ENCODE peak calls at places on chromosomes 12 and 14, in four cellular contexts. U, P, B and W are unnamed samples.

GRCh38 chr12:20731274-20731673 is 36.1 kb downstream of the SLCO1C1 start:
- DNase-seq in U (no peak), P (no peak), B (no peak), W (no peak)

GRCh38 chr12:16086462-16086861 is 175.3 kb downstream of the DERA start:
- DNase-seq in U (no peak), P (no peak), B (no peak), W (no peak)

GRCh38 chr12:96120359-96121100 is 73.6 kb upstream of the ELK3 start:
- DNase-seq in U (no peak), P (no peak), B (no peak), W (no peak)

GRCh38 chr14:99040047-99040446 is 231.9 kb downstream of the BCL11B start:
- DNase-seq in U (no peak), P (peak; percentile 28), B (no peak), W (no peak)

GRCh38 chr12:43980627-43981191 is 144.8 kb downstream of the TMEM117 start:
- DNase-seq in U (no peak), P (no peak), B (no peak), W (no peak)

GRCh38 chr12:131033486-131033885 is 79.8 kb downstream of the ADGRD1 start:
- DNase-seq in U (no peak), P (no peak), B (no peak), W (no peak)

GRCh38 chr12:90253674-90254181 is 545.1 kb upstream of the ATP2B1 start:
- DNase-seq in U (no peak), P (no peak), B (peak; percentile 69), W (peak; percentile 89)

GRCh38 chr14:28142400-28143015 is 624.1 kb upstream of the FOXG1 start:
- DNase-seq in U (no peak), P (no peak), B (no peak), W (no peak)

GRCh38 chr14:104549536-104550339 is 29.8 kb upstream of the C14orf180 start:
- DNase-seq in U (no peak), P (no peak), B (no peak), W (no peak)

GRCh38 chr14:96255501-96256366 is at the start of gene BDKRB1:
- DNase-seq in U (no peak), P (no peak), B (no peak), W (no peak)

GRCh38 chr14:50230601-50231474 is 540 bp downstream of the SOS2 start:
- DNase-seq in U (peak; percentile 68), P (peak; percentile 74), B (peak; percentile 61), W (peak; percentile 58)

GRCh38 chr12:89750821-89751227 is 42.2 kb upstream of the ATP2B1 start:
- DNase-seq in U (no peak), P (no peak), B (no peak), W (no peak)

GRCh38 chr12:119748512-119748911 is 80.6 kb downstream of the PRKAB1 start:
- DNase-seq in U (no peak), P (no peak), B (no peak), W (no peak)

GRCh38 chr12:25859976-25860375 is 98.5 kb upstream of the RASSF8 start:
- DNase-seq in U (no peak), P (no peak), B (no peak), W (no peak)

DNA sequence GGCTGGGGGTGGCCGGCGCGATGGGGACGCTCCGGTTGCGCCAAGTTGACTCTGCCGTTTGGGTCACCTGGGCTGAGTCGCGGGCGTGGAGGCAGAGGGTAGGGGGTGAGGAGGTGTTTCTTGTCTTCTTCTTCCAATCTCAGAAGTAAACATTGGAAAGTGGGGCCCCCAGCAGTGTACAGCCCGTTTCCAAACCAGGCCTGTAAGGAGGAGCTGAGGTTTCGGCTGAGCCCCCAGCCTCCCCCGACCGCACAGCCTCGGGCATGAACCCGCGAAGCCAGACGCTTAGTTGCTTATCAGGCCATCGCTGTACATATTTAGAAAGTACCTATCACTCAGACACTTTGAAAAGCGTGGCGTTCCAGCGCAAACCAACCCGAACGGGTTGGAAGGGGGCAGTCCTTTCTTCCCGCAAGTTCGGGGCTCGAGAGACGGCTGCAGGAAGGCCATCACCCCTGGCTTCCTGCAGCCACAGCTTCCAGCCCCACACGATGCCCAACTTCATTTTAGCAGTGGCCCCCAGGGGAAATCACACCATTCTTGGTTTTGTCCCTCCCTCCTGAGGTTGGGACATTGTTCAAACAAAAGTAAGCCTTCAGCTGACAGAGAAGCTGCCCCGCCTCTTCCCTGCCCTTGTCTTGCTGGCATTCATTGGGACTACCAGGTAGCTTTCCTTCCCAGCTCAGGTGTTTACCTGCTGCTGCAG is 164.1 kb downstream of the ZFP36L1 start:
- DNase-seq in U (no peak), P (peak; percentile 71), B (no peak), W (no peak)
- TF ChIP-seq POLR2A in U (no peak), P (peak; percentile 0), B (no peak), W (no peak)

GRCh38 chr14:93054006-93054405 is 61.7 kb downstream of the ITPK1 start:
- DNase-seq in U (no peak), P (no peak), B (no peak), W (no peak)

GRCh38 chr14:93049867-93050331 is 65.8 kb downstream of the ITPK1 start:
- DNase-seq in U (no peak), P (no peak), B (no peak), W (peak; percentile 62)

GRCh38 chr14:93050761-93051160 is 65.0 kb downstream of the ITPK1 start:
- DNase-seq in U (no peak), P (no peak), B (no peak), W (no peak)

GRCh38 chr14:93049295-93049694 is 66.4 kb downstream of the ITPK1 start:
- DNase-seq in U (no peak), P (no peak), B (no peak), W (no peak)

DNA sequence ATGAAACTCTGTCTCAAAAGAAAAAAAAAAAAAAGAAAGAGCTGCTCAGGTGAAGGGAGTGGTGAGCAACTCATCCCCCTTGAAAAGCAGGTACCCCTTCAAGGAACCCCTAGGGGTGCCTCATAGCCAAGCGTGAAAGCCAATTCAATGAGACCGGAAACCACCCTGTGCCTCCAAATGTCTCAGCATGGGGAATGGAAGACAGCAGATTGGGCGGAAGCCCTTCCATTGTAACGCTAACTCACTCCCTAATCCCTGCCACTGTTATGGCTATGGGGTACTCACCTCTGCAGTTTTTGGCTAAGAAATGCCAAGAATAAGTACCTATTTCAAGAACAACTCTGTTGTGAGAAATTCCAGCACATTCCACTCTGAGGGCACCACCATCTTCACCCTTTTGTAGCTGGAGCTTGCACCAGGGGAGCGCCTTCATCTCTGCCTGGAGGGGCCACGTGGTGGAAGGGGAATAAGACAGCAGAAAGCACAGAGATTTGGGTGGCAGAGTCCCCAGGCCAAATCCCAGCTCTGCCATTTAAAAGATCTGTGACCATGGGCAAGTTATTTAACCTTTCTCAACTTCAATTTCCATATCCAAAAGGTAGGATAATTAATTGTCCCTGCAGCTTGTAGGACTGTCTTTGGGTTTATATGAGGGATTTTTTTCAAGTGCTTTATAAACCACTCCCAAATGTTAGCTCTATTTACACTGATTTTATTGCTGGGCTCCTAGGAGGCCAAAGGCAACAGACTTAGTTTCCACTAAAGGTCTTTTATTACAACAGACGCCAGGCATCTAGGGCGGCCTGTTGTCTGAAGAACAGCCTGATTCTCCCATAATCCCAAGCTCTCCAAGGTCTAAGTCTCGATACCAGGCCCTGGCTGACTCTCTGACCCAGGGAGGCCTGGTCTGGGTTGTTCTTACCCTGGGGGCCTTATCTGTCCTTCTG is 63.9 kb downstream of the ITPK1 start:
- DNase-seq in U (no peak), P (no peak), B (no peak), W (no peak)
- H3K27ac ChIP-seq in U (no peak overlapping the region), P (no peak overlapping the region), B (peak overlapping the region; percentile 67), W (no peak overlapping the region)

DNA sequence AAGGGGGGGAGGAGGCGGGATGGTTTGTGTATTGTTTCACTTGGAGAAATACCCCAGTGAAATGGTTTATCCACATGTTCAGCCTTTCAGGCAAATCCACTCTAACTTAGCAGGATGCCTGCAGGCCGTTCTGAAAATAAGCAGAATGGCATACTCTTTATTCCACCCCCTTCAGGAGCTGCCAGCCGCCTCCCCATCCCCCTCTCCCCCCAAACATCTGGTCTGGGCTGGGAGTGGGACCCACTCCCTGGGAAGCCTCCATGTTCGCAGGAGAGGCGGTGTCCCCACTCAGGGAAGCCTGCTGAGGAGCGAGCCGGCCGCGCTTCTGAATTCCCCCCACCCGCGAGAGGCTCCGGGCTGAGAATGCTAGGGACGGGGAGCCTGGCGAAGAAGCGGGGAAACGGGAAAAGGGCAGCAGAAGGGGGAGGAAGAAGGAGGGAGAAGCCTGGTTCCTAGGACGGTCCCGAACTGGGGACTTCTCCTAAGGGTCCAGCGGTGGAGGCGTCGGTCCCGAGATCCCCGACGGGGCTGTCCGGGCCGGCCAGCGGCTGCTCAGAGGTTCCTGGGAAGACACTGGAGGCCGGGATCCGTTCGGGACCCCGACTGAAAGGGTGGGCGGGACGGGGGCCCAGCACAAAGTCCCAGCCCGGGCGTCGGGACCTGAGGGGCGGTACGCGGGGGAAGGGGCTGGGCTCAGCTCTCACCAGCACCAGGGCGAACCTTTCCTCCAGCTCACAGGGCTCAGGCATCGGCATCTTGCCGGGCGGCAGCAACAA is 666 bp downstream of the FMNL3 start:
- DNase-seq in U (peak; percentile 65), P (peak; percentile 50), B (no peak), W (no peak)
- TF ChIP-seq POLR2A in U (no peak), P (no peak), B (no peak), W (no peak)

DNA sequence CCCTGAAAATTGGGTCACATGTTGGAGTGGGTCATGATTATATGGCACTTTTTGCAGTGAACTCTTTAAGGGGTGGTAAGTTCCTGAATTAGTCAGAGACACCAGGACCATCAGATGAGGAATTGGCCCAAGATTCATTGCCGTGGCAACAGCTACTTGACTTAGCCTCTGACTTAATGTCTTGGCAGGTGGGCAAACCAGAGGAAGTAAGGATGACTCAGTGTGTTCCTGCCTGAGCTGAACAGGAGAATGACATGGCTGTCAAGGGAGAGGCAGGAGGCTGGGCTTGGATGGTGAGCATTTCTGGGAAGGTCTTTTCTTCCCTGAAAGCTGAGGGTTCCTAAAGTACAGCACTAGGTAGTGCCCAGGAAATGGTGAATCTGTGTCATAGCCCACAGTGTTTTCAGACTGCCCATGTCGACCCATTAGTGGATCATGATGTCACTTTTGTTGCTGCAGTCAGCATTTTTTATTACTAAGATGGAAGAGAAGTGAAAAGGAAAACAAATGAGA is 170.1 kb upstream of the PWP1 start:
- DNase-seq in U (no peak), P (no peak), B (peak; percentile 87), W (peak; percentile 59)
- H3K27ac ChIP-seq in U (no peak overlapping the region), P (no peak overlapping the region), B (no peak overlapping the region), W (peak overlapping the region; percentile 54)